ENCODE peak calls at places on chromosome 1, in six cellular contexts. One of them, this sample, is unnamed.

GRCh38 chr1:236204656-236205055 is 62.3 kb downstream of the GPR137B start:
- DNase-seq in breast epithelium: no peak
- DNase-seq in BJ: no peak
- DNase-seq in BE2C: no peak
- DNase-seq in brain microvascular endothelial cell: no peak
- DNase-seq in mammary epithelial cell: no peak
- DNase-seq in this sample: no peak

GRCh38 chr1:204915856-204916485 is 45.3 kb downstream of the NFASC start:
- DNase-seq in breast epithelium: no peak
- DNase-seq in BJ: no peak
- DNase-seq in BE2C: no peak
- DNase-seq in brain microvascular endothelial cell: no peak
- DNase-seq in mammary epithelial cell: peak; percentile 92
- DNase-seq in this sample: no peak

GRCh38 chr1:158025576-158026230 is 32.3 kb downstream of the KIRREL1 start:
- DNase-seq in breast epithelium: no peak
- DNase-seq in BJ: no peak
- DNase-seq in BE2C: no peak
- DNase-seq in brain microvascular endothelial cell: no peak
- DNase-seq in mammary epithelial cell: no peak
- DNase-seq in this sample: no peak

GRCh38 chr1:213976665-213977485 is 10.9 kb upstream of the PROX1 start:
- DNase-seq in breast epithelium: no peak
- DNase-seq in BJ: no peak
- DNase-seq in BE2C: no peak
- DNase-seq in brain microvascular endothelial cell: no peak
- DNase-seq in mammary epithelial cell: no peak
- DNase-seq in this sample: no peak

GRCh38 chr1:222817529-222817928 is 2.7 kb downstream of the DISP1 start:
- DNase-seq in breast epithelium: no peak
- DNase-seq in BJ: peak; percentile 83
- DNase-seq in BE2C: no peak
- DNase-seq in brain microvascular endothelial cell: peak; percentile 94
- DNase-seq in mammary epithelial cell: peak; percentile 94
- DNase-seq in this sample: no peak

GRCh38 chr1:84265867-84266266 is 35.6 kb upstream of the SAMD13 start:
- DNase-seq in breast epithelium: no peak
- DNase-seq in BJ: no peak
- DNase-seq in BE2C: no peak
- DNase-seq in brain microvascular endothelial cell: no peak
- DNase-seq in mammary epithelial cell: no peak
- DNase-seq in this sample: no peak

GRCh38 chr1:110673805-110674336 is 869 bp downstream of the KCNA3 start:
- DNase-seq in breast epithelium: no peak
- DNase-seq in BJ: no peak
- DNase-seq in BE2C: no peak
- DNase-seq in brain microvascular endothelial cell: no peak
- DNase-seq in mammary epithelial cell: no peak
- DNase-seq in this sample: no peak

GRCh38 chr1:185244015-185244747 is 72.9 kb downstream of the IVNS1ABP start:
- DNase-seq in breast epithelium: no peak
- DNase-seq in BJ: no peak
- DNase-seq in BE2C: no peak
- DNase-seq in brain microvascular endothelial cell: peak; percentile 93
- DNase-seq in mammary epithelial cell: peak; percentile 85
- DNase-seq in this sample: no peak

GRCh38 chr1:29789221-29789909 is 553.0 kb downstream of the PTPRU start:
- DNase-seq in breast epithelium: no peak
- DNase-seq in BJ: no peak
- DNase-seq in BE2C: no peak
- DNase-seq in brain microvascular endothelial cell: no peak
- DNase-seq in mammary epithelial cell: peak; percentile 62
- DNase-seq in this sample: no peak

GRCh38 chr1:159196543-159196942 is 8.1 kb upstream of the ACKR1 start:
- DNase-seq in breast epithelium: no peak
- DNase-seq in BJ: no peak
- DNase-seq in BE2C: no peak
- DNase-seq in brain microvascular endothelial cell: no peak
- DNase-seq in mammary epithelial cell: no peak
- DNase-seq in this sample: no peak

GRCh38 chr1:199512037-199512710 is 515.3 kb upstream of the NR5A2 start:
- DNase-seq in breast epithelium: no peak
- DNase-seq in BJ: no peak
- DNase-seq in BE2C: no peak
- DNase-seq in brain microvascular endothelial cell: no peak
- DNase-seq in mammary epithelial cell: no peak
- DNase-seq in this sample: peak; percentile 1

GRCh38 chr1:65505547-65506325 is 85.3 kb downstream of the LEPR start:
- DNase-seq in breast epithelium: no peak
- DNase-seq in BJ: no peak
- DNase-seq in BE2C: no peak
- DNase-seq in brain microvascular endothelial cell: no peak
- DNase-seq in mammary epithelial cell: no peak
- DNase-seq in this sample: no peak

GRCh38 chr1:226400519-226401406 is 7.1 kb downstream of the PARP1 start:
- DNase-seq in breast epithelium: no peak
- DNase-seq in BJ: no peak
- DNase-seq in BE2C: no peak
- DNase-seq in brain microvascular endothelial cell: no peak
- DNase-seq in mammary epithelial cell: no peak
- DNase-seq in this sample: no peak

GRCh38 chr1:17538428-17539130 is 919 bp upstream of the ARHGEF10L start:
- DNase-seq in breast epithelium: peak; percentile 79
- DNase-seq in BJ: no peak
- DNase-seq in BE2C: peak; percentile 75
- DNase-seq in brain microvascular endothelial cell: no peak
- DNase-seq in mammary epithelial cell: no peak
- DNase-seq in this sample: peak; percentile 90

GRCh38 chr1:93804412-93804811 is 74.6 kb downstream of the DNTTIP2 start:
- DNase-seq in breast epithelium: no peak
- DNase-seq in BJ: peak; percentile 83
- DNase-seq in BE2C: peak; percentile 18
- DNase-seq in brain microvascular endothelial cell: peak; percentile 89
- DNase-seq in mammary epithelial cell: peak; percentile 82
- DNase-seq in this sample: no peak

GRCh38 chr1:53460666-53461328 is 1.6 kb downstream of the DMRTB1 start:
- DNase-seq in breast epithelium: no peak
- DNase-seq in BJ: no peak
- DNase-seq in BE2C: no peak
- DNase-seq in brain microvascular endothelial cell: no peak
- DNase-seq in mammary epithelial cell: no peak
- DNase-seq in this sample: no peak

GRCh38 chr1:112465122-112465521 is 43.6 kb upstream of the WNT2B start:
- DNase-seq in breast epithelium: no peak
- DNase-seq in BJ: no peak
- DNase-seq in BE2C: no peak
- DNase-seq in brain microvascular endothelial cell: peak; percentile 56
- DNase-seq in mammary epithelial cell: peak; percentile 52
- DNase-seq in this sample: no peak

GRCh38 chr1:222627232-222627631 is 9.3 kb downstream of the MIA3 start:
- DNase-seq in breast epithelium: no peak
- DNase-seq in BJ: no peak
- DNase-seq in BE2C: no peak
- DNase-seq in brain microvascular endothelial cell: peak; percentile 61
- DNase-seq in mammary epithelial cell: peak; percentile 12
- DNase-seq in this sample: no peak

GRCh38 chr1:196400478-196401453 is 207.5 kb downstream of the KCNT2 start:
- DNase-seq in breast epithelium: peak; percentile 54
- DNase-seq in BJ: peak; percentile 80
- DNase-seq in BE2C: no peak
- DNase-seq in brain microvascular endothelial cell: peak; percentile 90
- DNase-seq in mammary epithelial cell: peak; percentile 72
- DNase-seq in this sample: no peak

GRCh38 chr1:160032165-160032827 is 506 bp upstream of the PIGM start:
- DNase-seq in breast epithelium: no peak
- DNase-seq in BJ: no peak
- DNase-seq in BE2C: no peak
- DNase-seq in brain microvascular endothelial cell: no peak
- DNase-seq in mammary epithelial cell: peak; percentile 34
- DNase-seq in this sample: peak; percentile 37

GRCh38 chr1:29849038-29849750 is 612.9 kb downstream of the PTPRU start:
- DNase-seq in breast epithelium: no peak
- DNase-seq in BJ: no peak
- DNase-seq in BE2C: peak; percentile 41
- DNase-seq in brain microvascular endothelial cell: peak; percentile 5
- DNase-seq in mammary epithelial cell: peak; percentile 41
- DNase-seq in this sample: peak; percentile 81

GRCh38 chr1:242839101-242839500 is 314.6 kb upstream of the PLD5 start:
- DNase-seq in breast epithelium: no peak
- DNase-seq in BJ: no peak
- DNase-seq in BE2C: no peak
- DNase-seq in brain microvascular endothelial cell: no peak
- DNase-seq in mammary epithelial cell: no peak
- DNase-seq in this sample: no peak

GRCh38 chr1:229792576-229792975 is 166.5 kb downstream of the URB2 start:
- DNase-seq in breast epithelium: no peak
- DNase-seq in BJ: no peak
- DNase-seq in BE2C: no peak
- DNase-seq in brain microvascular endothelial cell: no peak
- DNase-seq in mammary epithelial cell: no peak
- DNase-seq in this sample: no peak

GRCh38 chr1:165075725-165076370 is 280.7 kb downstream of the LMX1A start:
- DNase-seq in breast epithelium: no peak
- DNase-seq in BJ: no peak
- DNase-seq in BE2C: peak; percentile 38
- DNase-seq in brain microvascular endothelial cell: peak; percentile 16
- DNase-seq in mammary epithelial cell: no peak
- DNase-seq in this sample: peak; percentile 59

GRCh38 chr1:151612506-151613274 is 840 bp downstream of the SNX27 start:
- DNase-seq in breast epithelium: no peak
- DNase-seq in BJ: no peak
- DNase-seq in BE2C: peak; percentile 38
- DNase-seq in brain microvascular endothelial cell: no peak
- DNase-seq in mammary epithelial cell: peak; percentile 25
- DNase-seq in this sample: peak; percentile 83

GRCh38 chr1:214418380-214418779 is 133.0 kb downstream of the PTPN14 start:
- DNase-seq in breast epithelium: no peak
- DNase-seq in BJ: no peak
- DNase-seq in BE2C: no peak
- DNase-seq in brain microvascular endothelial cell: no peak
- DNase-seq in mammary epithelial cell: no peak
- DNase-seq in this sample: no peak

GRCh38 chr1:38261574-38261973 is 215.0 kb upstream of the POU3F1 start:
- DNase-seq in breast epithelium: no peak
- DNase-seq in BJ: no peak
- DNase-seq in BE2C: no peak
- DNase-seq in brain microvascular endothelial cell: no peak
- DNase-seq in mammary epithelial cell: no peak
- DNase-seq in this sample: no peak

GRCh38 chr1:43492816-43493215 is 37.9 kb upstream of the PTPRF start:
- DNase-seq in breast epithelium: no peak
- DNase-seq in BJ: no peak
- DNase-seq in BE2C: no peak
- DNase-seq in brain microvascular endothelial cell: no peak
- DNase-seq in mammary epithelial cell: peak; percentile 39
- DNase-seq in this sample: no peak

GRCh38 chr1:12083766-12084165 is 20.7 kb downstream of the TNFRSF8 start:
- DNase-seq in breast epithelium: no peak
- DNase-seq in BJ: no peak
- DNase-seq in BE2C: no peak
- DNase-seq in brain microvascular endothelial cell: no peak
- DNase-seq in mammary epithelial cell: no peak
- DNase-seq in this sample: peak; percentile 8

GRCh38 chr1:234530641-234531040 is 51.7 kb upstream of the TARBP1 start:
- DNase-seq in breast epithelium: no peak
- DNase-seq in BJ: no peak
- DNase-seq in BE2C: no peak
- DNase-seq in brain microvascular endothelial cell: no peak
- DNase-seq in mammary epithelial cell: no peak
- DNase-seq in this sample: peak; percentile 44

GRCh38 chr1:202945483-202945882 is 12.6 kb downstream of the ADIPOR1 start:
- DNase-seq in breast epithelium: no peak
- DNase-seq in BJ: no peak
- DNase-seq in BE2C: no peak
- DNase-seq in brain microvascular endothelial cell: no peak
- DNase-seq in mammary epithelial cell: no peak
- DNase-seq in this sample: no peak
- H3K36me3 ChIP-seq in breast epithelium: peaks cover 25% of the 10 kb centered on the region
- H3K36me3 ChIP-seq in BJ: peaks cover 19% of the 10 kb centered on the region
- H3K36me3 ChIP-seq in BE2C: peaks cover 72% of the 10 kb centered on the region
- H3K36me3 ChIP-seq in brain microvascular endothelial cell: peaks cover 66% of the 10 kb centered on the region
- H3K36me3 ChIP-seq in mammary epithelial cell: peaks cover 37% of the 10 kb centered on the region
- H3K36me3 ChIP-seq in this sample: peaks cover 39% of the 10 kb centered on the region

DNA sequence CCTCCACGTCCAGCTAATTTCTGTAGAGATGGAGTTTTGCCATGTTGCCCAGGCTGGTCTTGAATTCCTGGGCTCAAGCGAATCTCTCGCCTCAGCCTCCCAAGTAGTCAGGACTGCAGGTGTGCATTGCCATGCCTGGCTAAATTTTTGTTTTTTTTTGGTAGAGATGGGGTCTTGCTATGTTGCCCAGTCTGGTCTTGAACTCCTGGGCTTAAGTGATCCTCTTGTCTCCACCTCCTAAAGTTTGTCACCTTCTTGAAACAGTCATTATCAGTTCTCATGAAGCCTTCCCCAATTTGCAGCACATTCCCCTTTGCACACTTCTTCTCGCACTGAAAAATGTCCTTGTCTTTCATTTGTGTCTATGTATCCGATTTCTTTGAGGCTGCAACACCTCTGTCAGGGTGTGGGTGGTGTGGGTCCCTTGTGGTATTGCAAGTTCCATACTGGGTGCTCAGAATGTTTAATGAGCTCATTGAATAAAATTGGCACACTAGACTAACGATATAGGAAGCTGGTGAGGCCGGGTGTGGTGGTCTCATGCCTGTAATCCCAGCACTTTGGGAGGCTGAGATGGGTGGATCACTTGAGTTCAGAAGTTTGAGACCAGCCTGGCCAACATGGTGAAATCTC is 2.9 kb upstream of the CORT start:
- DNase-seq in breast epithelium: no peak
- DNase-seq in BJ: no peak
- DNase-seq in BE2C: no peak
- DNase-seq in brain microvascular endothelial cell: no peak
- DNase-seq in mammary epithelial cell: no peak
- DNase-seq in this sample: no peak
- H3K27me3 ChIP-seq in breast epithelium: no peaks in the 10 kb centered on the region
- H3K27me3 ChIP-seq in BJ: no peaks in the 10 kb centered on the region
- H3K27me3 ChIP-seq in BE2C: no peaks in the 10 kb centered on the region
- H3K27me3 ChIP-seq in brain microvascular endothelial cell: no peaks in the 10 kb centered on the region
- H3K27me3 ChIP-seq in mammary epithelial cell: no peaks in the 10 kb centered on the region
- H3K27me3 ChIP-seq in this sample: no peaks in the 10 kb centered on the region

GRCh38 chr1:63545780-63546179 is 22.5 kb downstream of the EFCAB7 start:
- DNase-seq in breast epithelium: no peak
- DNase-seq in BJ: no peak
- DNase-seq in BE2C: no peak
- DNase-seq in brain microvascular endothelial cell: no peak
- DNase-seq in mammary epithelial cell: peak; percentile 49
- DNase-seq in this sample: no peak
- H3K4me3 ChIP-seq in breast epithelium: no peak overlapping the region
- H3K4me3 ChIP-seq in BJ: no peak overlapping the region
- H3K4me3 ChIP-seq in BE2C: no peak overlapping the region
- H3K4me3 ChIP-seq in brain microvascular endothelial cell: no peak overlapping the region
- H3K4me3 ChIP-seq in mammary epithelial cell: no peak overlapping the region
- H3K4me3 ChIP-seq in this sample: no peak overlapping the region

DNA sequence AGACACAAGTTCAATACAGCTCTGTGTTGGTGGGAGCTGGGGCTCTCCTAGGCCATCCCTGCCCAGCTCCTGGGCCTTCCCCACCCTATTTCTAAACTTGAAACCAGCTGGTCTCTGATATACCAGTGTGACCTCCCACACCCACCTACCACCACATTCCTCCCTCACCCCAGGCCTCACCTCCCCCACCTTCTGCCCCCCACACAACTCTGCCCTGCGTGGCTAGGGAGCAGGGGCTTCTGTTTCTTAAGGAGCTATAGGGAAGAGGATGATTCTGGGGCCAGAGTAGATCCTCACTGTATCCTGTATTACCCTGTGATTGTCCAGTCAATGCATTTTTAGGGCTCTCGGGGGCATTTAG is 16.5 kb downstream of the NES start:
- DNase-seq in breast epithelium: no peak
- DNase-seq in BJ: no peak
- DNase-seq in BE2C: no peak
- DNase-seq in brain microvascular endothelial cell: no peak
- DNase-seq in mammary epithelial cell: no peak
- DNase-seq in this sample: peak; percentile 61
- H3K36me3 ChIP-seq in breast epithelium: no peaks in the 10 kb centered on the region
- H3K36me3 ChIP-seq in BJ: no peaks in the 10 kb centered on the region
- H3K36me3 ChIP-seq in BE2C: no peaks in the 10 kb centered on the region
- H3K36me3 ChIP-seq in brain microvascular endothelial cell: no peaks in the 10 kb centered on the region
- H3K36me3 ChIP-seq in mammary epithelial cell: no peaks in the 10 kb centered on the region
- H3K36me3 ChIP-seq in this sample: no peaks in the 10 kb centered on the region